ENCODE peak calls at places on chromosomes 3 and 15, in four cellular contexts. C is stimulated activated CD4-positive, alpha-beta T cell treated with anti-CD3 and anti-CD28 coated beads, Interleukin-1b, Interleukin-23, amount 100 ng/mL, for 1 hour; W is hippocampal formation; I is NCI-H1092 treated with DMSO at 0.1 percent for 48 hours. Q is an unnamed sample.

GRCh38 chr15:79091204-79091867 is 756 bp upstream of the RASGRF1 start:
- DNase-seq in C (no peak), W (peak; percentile 38), I (no peak), Q (peak; percentile 49)

GRCh38 chr3:106097817-106098410 is 229.1 kb upstream of the CBLB start:
- DNase-seq in C (no peak), W (no peak), I (no peak), Q (no peak)

GRCh38 chr15:100718075-100718980 is 115.9 kb downstream of the ASB7 start:
- DNase-seq in C (no peak), W (no peak), I (no peak), Q (no peak)

GRCh38 chr3:186137051-186137685 is 28.3 kb upstream of the ETV5 start:
- DNase-seq in C (no peak), W (no peak), I (no peak), Q (no peak)

GRCh38 chr15:69897471-69898237 is 200.1 kb downstream of the TLE3 start:
- DNase-seq in C (no peak), W (no peak), I (peak; percentile 33), Q (no peak)

GRCh38 chr3:182533394-182533793 is 259.9 kb upstream of the ATP11B start:
- DNase-seq in C (no peak), W (no peak), I (peak; percentile 5), Q (no peak)

GRCh38 chr15:74752486-74753395 is 4.1 kb downstream of the CYP1A2 start:
- DNase-seq in C (no peak), W (no peak), I (no peak), Q (no peak)

GRCh38 chr15:26971303-26972018 is 480 bp downstream of the GABRG3 start:
- DNase-seq in C (no peak), W (no peak), I (no peak), Q (no peak)

GRCh38 chr3:24220859-24221657 is 273.6 kb downstream of the THRB start:
- DNase-seq in C (no peak), W (peak; percentile 42), I (no peak), Q (peak; percentile 15)

GRCh38 chr15:78003539-78004008 is 73.9 kb downstream of the TBC1D2B start:
- DNase-seq in C (no peak), W (no peak), I (peak; percentile 92), Q (no peak)

GRCh38 chr3:158711886-158712285 is 20.4 kb downstream of the RARRES1 start:
- DNase-seq in C (no peak), W (no peak), I (no peak), Q (no peak)

Q was measured in frontal cortex.